ENCODE peak calls at places on chromosomes 5 and 9, in eight cellular contexts. Y, A, S, H, P, D, Z and V are unnamed samples.
A peak's percentile ranks its signal among the peaks of the same experiment; 100 is the strongest.

GRCh38 chr9:89815061-89815902 is 210.5 kb downstream of the GADD45G start:
- DNase-seq in Y (no peak), A (no peak), S (no peak), H (no peak), P (no peak), D (no peak), Z (no peak), V (peak; percentile 26)

GRCh38 chr5:63131618-63132285 is 553.1 kb downstream of the LRRC70 start:
- DNase-seq in Y (peak; percentile 74), A (no peak), S (peak; percentile 26), H (peak; percentile 86), P (no peak), D (no peak), Z (peak; percentile 93), V (no peak)

GRCh38 chr5:431001-431710 is 11.8 kb upstream of the EXOC3 start:
- DNase-seq in Y (peak; percentile 52), A (no peak), S (peak; percentile 45), H (peak; percentile 62), P (no peak), D (peak; percentile 92), Z (no peak), V (no peak)

GRCh38 chr5:89452081-89452480 is 569.1 kb upstream of the MEF2C start:
- DNase-seq in Y (no peak), A (no peak), S (no peak), H (no peak), P (no peak), D (no peak), Z (no peak), V (no peak)

GRCh38 chr5:82313016-82313415 is 34.9 kb upstream of the RPS23 start:
- DNase-seq in Y (peak; percentile 30), A (no peak), S (peak; percentile 32), H (no peak), P (no peak), D (no peak), Z (peak; percentile 41), V (no peak)

GRCh38 chr5:150271296-150271692 is 18.3 kb downstream of the CAMK2A start:
- DNase-seq in Y (no peak), A (no peak), S (no peak), H (no peak), P (no peak), D (no peak), Z (no peak), V (no peak)

GRCh38 chr9:101478906-101479305 is 43.3 kb upstream of the ALDOB start:
- DNase-seq in Y (no peak), A (no peak), S (no peak), H (no peak), P (no peak), D (no peak), Z (no peak), V (no peak)

GRCh38 chr5:59321631-59322030 is 571.9 kb downstream of the PDE4D start:
- DNase-seq in Y (no peak), A (no peak), S (no peak), H (no peak), P (no peak), D (no peak), Z (no peak), V (no peak)

GRCh38 chr9:35611230-35611797 is 6.3 kb downstream of the TESK1 start:
- DNase-seq in Y (peak; percentile 58), A (no peak), S (peak; percentile 47), H (peak; percentile 47), P (peak; percentile 54), D (peak; percentile 64), Z (peak; percentile 32), V (no peak)

GRCh38 chr9:89433826-89434225 is 64.1 kb downstream of the SEMA4D start:
- DNase-seq in Y (peak; percentile 30), A (peak; percentile 11), S (peak; percentile 78), H (no peak), P (peak; percentile 75), D (no peak), Z (peak; percentile 78), V (no peak)

GRCh38 chr9:133163559-133164208 is at the start of gene GBGT1:
- DNase-seq in Y (peak; percentile 65), A (no peak), S (peak; percentile 23), H (no peak), P (no peak), D (peak; percentile 35), Z (peak; percentile 25), V (no peak)

GRCh38 chr5:72233835-72234234 is 86.2 kb downstream of the MRPS27 start:
- DNase-seq in Y (no peak), A (no peak), S (no peak), H (no peak), P (no peak), D (no peak), Z (no peak), V (no peak)

GRCh38 chr5:133897431-133897830 is 71.0 kb downstream of the C5orf15 start:
- DNase-seq in Y (no peak), A (no peak), S (no peak), H (no peak), P (no peak), D (no peak), Z (no peak), V (no peak)

GRCh38 chr5:96288166-96288844 is 144.7 kb downstream of the PCSK1 start:
- DNase-seq in Y (peak; percentile 24), A (no peak), S (peak; percentile 58), H (no peak), P (no peak), D (no peak), Z (no peak), V (no peak)

GRCh38 chr5:98899456-98899855 is 29.4 kb downstream of the CHD1 start:
- DNase-seq in Y (no peak), A (no peak), S (no peak), H (no peak), P (no peak), D (no peak), Z (no peak), V (no peak)

GRCh38 chr5:126594077-126594476 is 942 bp downstream of the ALDH7A1 start:
- DNase-seq in Y (peak; percentile 21), A (no peak), S (peak; percentile 15), H (peak; percentile 20), P (no peak), D (no peak), Z (peak; percentile 39), V (no peak)

GRCh38 chr5:178668579-178668978 is 41.7 kb upstream of the CLK4 start:
- DNase-seq in Y (no peak), A (no peak), S (no peak), H (peak; percentile 78), P (no peak), D (no peak), Z (no peak), V (no peak)

GRCh38 chr9:34343090-34343489 is 13.7 kb downstream of the NUDT2 start:
- DNase-seq in Y (peak; percentile 29), A (no peak), S (no peak), H (no peak), P (peak; percentile 30), D (no peak), Z (no peak), V (no peak)

GRCh38 chr9:133233681-133234432 is 24.8 kb upstream of the OBP2B start:
- DNase-seq in Y (no peak), A (no peak), S (no peak), H (no peak), P (no peak), D (no peak), Z (no peak), V (no peak)

GRCh38 chr9:88197781-88198345 is 59.6 kb upstream of the SPATA31C2 start:
- DNase-seq in Y (peak; percentile 69), A (peak; percentile 81), S (peak; percentile 99), H (peak; percentile 81), P (no peak), D (peak; percentile 43), Z (peak; percentile 95), V (no peak)

GRCh38 chr5:149995385-149996085 is 4.9 kb downstream of the TIGD6 start:
- DNase-seq in Y (no peak), A (no peak), S (no peak), H (no peak), P (peak; percentile 32), D (no peak), Z (no peak), V (peak; percentile 87)

GRCh38 chr5:139064613-139065012 is 133.6 kb downstream of the SIL1 start:
- DNase-seq in Y (no peak), A (no peak), S (no peak), H (peak; percentile 76), P (no peak), D (no peak), Z (no peak), V (peak; percentile 96)

GRCh38 chr9:121498487-121499176 is 1.0 kb downstream of the GGTA1 start:
- DNase-seq in Y (peak; percentile 67), A (no peak), S (peak; percentile 48), H (peak; percentile 21), P (peak; percentile 22), D (peak; percentile 55), Z (peak; percentile 8), V (no peak)

GRCh38 chr5:132825824-132826391 is 4.5 kb downstream of the SHROOM1 start:
- DNase-seq in Y (no peak), A (no peak), S (no peak), H (no peak), P (no peak), D (no peak), Z (no peak), V (no peak)
- H3K4me3 ChIP-seq in Y (no peak overlapping the region), A (no peak overlapping the region), S (no peak overlapping the region), H (no peak overlapping the region), P (peak overlapping the region; percentile 39), D (no peak overlapping the region), Z (no peak overlapping the region), V (no peak overlapping the region)

GRCh38 chr9:5111696-5112095 is 73.7 kb downstream of the INSL6 start:
- DNase-seq in Y (no peak), A (no peak), S (no peak), H (no peak), P (no peak), D (no peak), Z (no peak), V (no peak)
- TF ChIP-seq CTCF in Y (no peak), A (no peak), S (no peak), H (no peak), P (no peak), D (no peak), Z (no peak), V (no peak)

DNA sequence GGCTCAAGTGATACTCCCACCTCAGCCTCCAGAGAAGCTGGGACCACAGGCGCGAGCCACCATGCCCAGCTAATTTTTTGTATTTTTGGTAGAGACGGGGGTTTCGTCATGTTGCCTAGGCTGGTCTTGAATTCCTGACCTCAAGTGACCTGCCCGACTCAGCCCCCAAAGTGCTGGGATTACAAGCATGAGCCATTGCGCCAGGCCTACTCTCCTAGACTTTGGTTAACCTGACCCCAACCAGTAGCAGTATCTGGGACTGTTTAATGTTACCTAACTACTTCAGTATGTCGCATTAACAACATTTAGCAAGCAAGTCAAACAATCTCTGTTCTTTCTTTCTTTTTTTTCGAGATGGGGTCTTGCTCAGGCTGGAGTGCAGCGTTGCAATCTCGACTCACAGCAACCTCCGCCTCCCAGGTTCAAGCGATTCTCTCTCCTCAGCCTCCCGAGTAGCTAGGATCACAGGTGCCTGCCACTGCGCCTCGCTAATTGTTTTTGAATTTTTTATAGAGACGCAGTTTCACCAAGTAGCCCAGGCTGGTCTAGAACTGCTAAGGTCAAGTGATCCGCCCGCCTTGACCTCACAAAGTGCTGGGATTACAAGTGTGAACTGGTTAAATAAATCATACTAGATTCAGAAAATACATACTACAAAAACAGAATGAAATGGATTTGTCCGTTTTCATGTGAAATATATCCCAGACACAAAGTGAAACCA is 2.0 kb downstream of the AK3 start:
- DNase-seq in Y (no peak), A (no peak), S (no peak), H (no peak), P (no peak), D (no peak), Z (no peak), V (no peak)
- H3K4me3 ChIP-seq in Y (peak overlapping the region; percentile 51), A (peak overlapping the region; percentile 84), S (peak overlapping the region; percentile 80), H (peak overlapping the region; percentile 96), P (peak overlapping the region; percentile 95), D (peak overlapping the region; percentile 88), Z (peak overlapping the region; percentile 90), V (peak overlapping the region; percentile 78)

GRCh38 chr5:157143127-157143959 is 678 bp upstream of the MED7 start:
- DNase-seq in Y (peak; percentile 44), A (no peak), S (peak; percentile 28), H (no peak), P (peak; percentile 44), D (peak; percentile 84), Z (peak; percentile 21), V (no peak)
- TF ChIP-seq CTCF in Y (no peak), A (no peak), S (peak; percentile 17), H (peak; percentile 21), P (no peak), D (no peak), Z (no peak), V (no peak)